ENCODE peak calls at places on chromosomes 1 and 21, in eight cellular contexts. H is activated CD8-positive, alpha-beta T cell treated with anti-CD3 and anti-CD28 coated beads, Interleukin-2, amount 10 ng/mL, durations not matched to agents 7 days and 5 days; A is activated T-helper 17 cell treated with anti-CD3 and anti-CD28 coated beads, Interleukin-2, amount 50 U/mL, for 72 hours; L is IMR-90; F is psoas muscle; W is T-helper 17 cell; S is activated T-cell treated with anti-CD3 and anti-CD28 coated beads, Interleukin-2, amount 50 U/mL, for 4 hours; C is SK-N-SH treated with all-trans-retinoic acid at 6 μM for 48 hours. O is an unnamed sample.

GRCh38 chr21:43905726-43906455 is 40.9 kb downstream of the AGPAT3 start:
- ATAC-seq in H (no peak), A (no peak), L (no peak), F (no peak), W (no peak), S (no peak), C (no peak), O (no peak)

GRCh38 chr1:39485046-39485803 is 6.2 kb upstream of the BMP8A start:
- ATAC-seq in H (no peak), A (no peak), L (no peak), F (no peak), W (no peak), S (no peak), C (no peak), O (no peak)

GRCh38 chr1:28428012-28428411 is 58.5 kb downstream of the PHACTR4 start:
- ATAC-seq in H (no peak), A (no peak), L (no peak), F (no peak), W (no peak), S (no peak), C (no peak), O (peak; percentile 70)

GRCh38 chr1:46509414-46509813 is 19.8 kb downstream of the DMBX1 start:
- ATAC-seq in H (no peak), A (no peak), L (no peak), F (no peak), W (no peak), S (no peak), C (no peak), O (no peak)

GRCh38 chr1:32681501-32681900 is 21.1 kb downstream of the SYNC start:
- ATAC-seq in H (no peak), A (no peak), L (no peak), F (no peak), W (no peak), S (no peak), C (peak; percentile 68), O (no peak)

GRCh38 chr1:234638832-234639799 is 29.1 kb upstream of the IRF2BP2 start:
- ATAC-seq in H (no peak), A (no peak), L (no peak), F (peak; percentile 96), W (no peak), S (no peak), C (peak; percentile 74), O (no peak)

GRCh38 chr1:58887059-58887458 is 103.2 kb upstream of the JUN start:
- ATAC-seq in H (no peak), A (no peak), L (peak; percentile 27), F (no peak), W (no peak), S (no peak), C (no peak), O (no peak)

GRCh38 chr1:37807220-37807554 is 403 bp upstream of the C1orf122 start:
- ATAC-seq in H (no peak), A (no peak), L (no peak), F (no peak), W (no peak), S (no peak), C (no peak), O (no peak)

GRCh38 chr1:226656601-226657277 is 82.3 kb downstream of the ITPKB start:
- ATAC-seq in H (no peak), A (peak; percentile 16), L (peak; percentile 55), F (peak; percentile 60), W (peak; percentile 57), S (peak; percentile 22), C (peak; percentile 83), O (no peak)

GRCh38 chr1:174682419-174683008 is 234.8 kb downstream of the GPR52 start:
- ATAC-seq in H (no peak), A (no peak), L (peak; percentile 89), F (no peak), W (no peak), S (no peak), C (peak; percentile 64), O (no peak)

GRCh38 chr21:43290529-43291346 is 121.9 kb downstream of the CRYAA start:
- ATAC-seq in H (no peak), A (no peak), L (no peak), F (no peak), W (no peak), S (no peak), C (no peak), O (peak; percentile 81)

GRCh38 chr1:175690926-175691325 is 52.5 kb downstream of the TNR start:
- ATAC-seq in H (no peak), A (no peak), L (no peak), F (no peak), W (no peak), S (no peak), C (no peak), O (no peak)

GRCh38 chr1:117707371-117707770 is 101.5 kb downstream of the TENT5C start:
- ATAC-seq in H (no peak), A (no peak), L (no peak), F (no peak), W (no peak), S (no peak), C (no peak), O (no peak)

GRCh38 chr1:46603481-46603857 is 599 bp downstream of the MKNK1 start:
- ATAC-seq in H (no peak), A (no peak), L (peak; percentile 2), F (peak; percentile 17), W (no peak), S (no peak), C (peak; percentile 56), O (peak; percentile 1)

GRCh38 chr1:232751393-232752140 is 53.6 kb upstream of the MAP10 start:
- ATAC-seq in H (no peak), A (no peak), L (no peak), F (no peak), W (no peak), S (no peak), C (no peak), O (no peak)

GRCh38 chr1:213871179-213871578 is 116.6 kb upstream of the PROX1 start:
- ATAC-seq in H (peak; percentile 33), A (no peak), L (no peak), F (no peak), W (no peak), S (no peak), C (no peak), O (no peak)

GRCh38 chr1:201790261-201790660 is 38.7 kb upstream of the IPO9 start:
- ATAC-seq in H (no peak), A (no peak), L (peak; percentile 59), F (no peak), W (no peak), S (no peak), C (peak; percentile 51), O (no peak)

GRCh38 chr1:144101397-144102050 is 129.7 kb upstream of the FAM72C start:
- ATAC-seq in H (no peak), A (peak; percentile 9), L (no peak), F (no peak), W (no peak), S (no peak), C (no peak), O (peak; percentile 36)

GRCh38 chr1:116580446-116581322 is 9.9 kb upstream of the CD58 start:
- ATAC-seq in H (no peak), A (no peak), L (no peak), F (no peak), W (no peak), S (no peak), C (no peak), O (no peak)

GRCh38 chr1:30851286-30851685 is 57.3 kb downstream of the SDC3 start:
- ATAC-seq in H (no peak), A (no peak), L (no peak), F (no peak), W (no peak), S (no peak), C (no peak), O (no peak)

GRCh38 chr21:42120904-42121535 is 49.9 kb downstream of the UMODL1 start:
- ATAC-seq in H (no peak), A (no peak), L (no peak), F (no peak), W (no peak), S (no peak), C (no peak), O (peak; percentile 49)

GRCh38 chr1:171801395-171801990 is 20.0 kb downstream of the METTL13 start:
- ATAC-seq in H (no peak), A (no peak), L (peak; percentile 65), F (peak; percentile 51), W (peak; percentile 42), S (no peak), C (peak; percentile 75), O (no peak)

GRCh38 chr1:208499601-208500000 is 255.4 kb upstream of the PLXNA2 start:
- ATAC-seq in H (no peak), A (no peak), L (no peak), F (no peak), W (no peak), S (no peak), C (no peak), O (no peak)

GRCh38 chr1:227318003-227318851 is at the start of gene CDC42BPA:
- ATAC-seq in H (peak; percentile 79), A (peak; percentile 79), L (peak; percentile 90), F (peak; percentile 80), W (peak; percentile 76), S (peak; percentile 74), C (peak; percentile 87), O (peak; percentile 71)

GRCh38 chr1:159867322-159868064 is 5.0 kb upstream of the VSIG8 start:
- ATAC-seq in H (no peak), A (no peak), L (peak; percentile 24), F (peak; percentile 17), W (no peak), S (no peak), C (no peak), O (no peak)

GRCh38 chr21:17602874-17603273 is 9.8 kb downstream of the BTG3 start:
- ATAC-seq in H (no peak), A (peak; percentile 59), L (peak; percentile 74), F (no peak), W (no peak), S (no peak), C (peak; percentile 64), O (no peak)

GRCh38 chr1:241675983-241676382 is 23.9 kb downstream of the WDR64 start:
- ATAC-seq in H (no peak), A (no peak), L (no peak), F (no peak), W (no peak), S (no peak), C (no peak), O (no peak)

GRCh38 chr1:20785907-20786309 is 1.2 kb downstream of the HP1BP3 start:
- ATAC-seq in H (peak; percentile 9), A (peak; percentile 4), L (no peak), F (peak; percentile 6), W (peak; percentile 14), S (no peak), C (peak; percentile 3), O (peak; percentile 1)

GRCh38 chr1:9466780-9467755 is 72.2 kb upstream of the SLC25A33 start:
- ATAC-seq in H (no peak), A (no peak), L (no peak), F (no peak), W (no peak), S (no peak), C (no peak), O (no peak)

GRCh38 chr1:160061376-160062100 is 8.4 kb downstream of the KCNJ10 start:
- ATAC-seq in H (no peak), A (no peak), L (no peak), F (no peak), W (no peak), S (no peak), C (no peak), O (no peak)

GRCh38 chr1:50080904-50081586 is 27.7 kb upstream of the ELAVL4 start:
- ATAC-seq in H (no peak), A (no peak), L (no peak), F (no peak), W (no peak), S (no peak), C (peak; percentile 80), O (no peak)

GRCh38 chr1:119544165-119544762 is 37.3 kb downstream of the HSD3B1 start:
- ATAC-seq in H (no peak), A (no peak), L (no peak), F (no peak), W (no peak), S (no peak), C (peak; percentile 57), O (no peak)